ENCODE peak calls at places on chromosomes 2 and 18, in eight cellular contexts. L, H, D, Q, X, C, N and U are unnamed samples.

GRCh38 chr2:28036307-28036706 is 145.8 kb downstream of the BABAM2 start:
- DNase-seq in L (no peak), H (no peak), Q (no peak), D (no peak), N (no peak), C (no peak), X (no peak), U (no peak)

GRCh38 chr2:240996161-240996833 is 2.1 kb upstream of the SNED1 start:
- DNase-seq in X (no peak), Q (no peak), N (peak), H (no peak), C (peak), D (peak), L (no peak), U (peak)

GRCh38 chr2:157172866-157173578 is 84.5 kb upstream of the GALNT5 start:
- DNase-seq in H (peak), Q (no peak), C (no peak), X (no peak), L (no peak), N (no peak), D (no peak), U (no peak)

GRCh38 chr18:9753863-9754262 is 45.8 kb downstream of the RAB31 start:
- DNase-seq in D (no peak), N (no peak), C (no peak), L (no peak), H (peak), X (no peak), Q (no peak), U (no peak)

GRCh38 chr18:21980744-21981143 is 188.6 kb upstream of the GATA6 start:
- DNase-seq in L (peak), D (no peak), H (no peak), C (no peak), Q (peak), X (no peak), N (no peak), U (no peak)

GRCh38 chr2:222167762-222168161 is 131.0 kb downstream of the PAX3 start:
- DNase-seq in L (no peak), N (no peak), X (no peak), D (no peak), C (no peak), Q (no peak), H (no peak), U (no peak)

GRCh38 chr18:71336811-71337210 is 1048.0 kb downstream of the SOCS6 start:
- DNase-seq in D (no peak), X (no peak), C (no peak), H (no peak), N (no peak), L (no peak), Q (no peak), U (no peak)

GRCh38 chr2:55883339-55883738 is 40.2 kb downstream of the EFEMP1 start:
- DNase-seq in H (no peak), N (peak), D (peak), X (no peak), Q (no peak), L (no peak), C (no peak), U (no peak)

GRCh38 chr2:25280066-25280687 is 61.5 kb downstream of the DNMT3A start:
- DNase-seq in X (no peak), Q (no peak), L (no peak), C (no peak), D (no peak), N (no peak), H (no peak), U (no peak)

GRCh38 chr2:2842466-2842865 is 511.4 kb upstream of the MYT1L start:
- DNase-seq in X (peak), N (peak), L (no peak), Q (no peak), H (no peak), C (peak), D (no peak), U (no peak)

GRCh38 chr2:28268386-28268785 is 124.3 kb upstream of the FOSL2 start:
- DNase-seq in H (no peak), Q (no peak), L (no peak), N (no peak), C (no peak), D (no peak), X (no peak), U (no peak)

GRCh38 chr2:43092520-43093179 is 133.8 kb downstream of the ZFP36L2 start:
- DNase-seq in N (no peak), D (no peak), C (no peak), Q (no peak), L (no peak), X (no peak), H (no peak), U (no peak)

GRCh38 chr18:25132786-25133496 is 219.0 kb downstream of the ZNF521 start:
- DNase-seq in C (no peak), X (no peak), D (no peak), Q (no peak), H (no peak), N (no peak), L (no peak), U (no peak)

GRCh38 chr18:79380816-79381806 is 14.6 kb upstream of the NFATC1 start:
- DNase-seq in C (peak), Q (peak), L (peak), X (peak), H (peak), N (peak), D (peak), U (peak)

DNA sequence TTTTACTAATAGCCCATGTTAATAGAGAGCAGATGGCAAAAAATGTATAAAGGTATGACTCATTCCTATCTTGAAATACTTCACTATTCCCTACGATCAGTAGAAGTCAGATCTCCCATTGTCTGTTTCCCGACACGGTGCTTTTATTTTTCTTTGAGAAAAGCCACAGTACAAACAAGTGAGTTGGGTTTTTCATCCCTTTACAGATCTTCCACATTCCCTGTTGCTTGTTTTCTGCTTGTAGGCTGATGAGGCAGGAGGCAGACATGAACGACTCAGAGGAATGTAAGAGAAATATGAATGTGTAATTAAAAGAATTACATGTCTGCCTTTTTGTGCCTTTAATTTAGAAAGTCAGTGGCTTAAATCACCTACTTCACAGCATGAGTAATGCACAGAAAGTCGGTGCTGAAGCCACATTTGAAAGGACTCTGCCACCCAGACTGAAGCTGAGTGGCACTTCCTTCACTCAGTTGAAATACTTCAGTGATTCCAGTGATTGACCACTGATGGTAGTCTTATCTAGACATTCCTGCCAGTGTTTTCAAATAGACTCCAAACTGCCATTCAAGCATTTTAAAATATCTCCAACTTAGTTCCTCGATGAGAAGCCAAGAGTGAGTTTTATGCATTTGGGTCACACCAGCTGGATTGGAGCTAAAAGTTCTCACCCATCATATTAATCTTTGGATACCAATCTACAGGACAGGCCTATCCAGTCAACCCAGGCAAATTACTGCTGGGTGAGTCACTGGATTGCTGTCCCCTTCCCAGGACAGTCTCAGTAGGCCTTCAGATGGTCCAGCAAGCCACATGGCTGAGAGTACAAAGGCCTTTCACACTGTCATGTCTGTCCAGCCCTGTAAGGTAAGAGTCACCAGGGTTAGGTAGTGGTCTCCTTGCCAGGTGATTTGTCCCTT is 79.0 kb downstream of the COLEC12 start:
- DNase-seq in H (peak), L (no peak), C (no peak), N (no peak), D (no peak), X (no peak), Q (no peak), U (no peak)
- H3K4me3 ChIP-seq in H (no peak), L (no peak), C (no peak), N (no peak), D (no peak), X (no peak), Q (no peak), U (no peak)

GRCh38 chr2:84851876-84852275 is 29.0 kb downstream of the TRABD2A start:
- DNase-seq in C (no peak), N (no peak), H (no peak), D (no peak), L (no peak), Q (no peak), X (no peak), U (no peak)

GRCh38 chr2:84856785-84857184 is 24.1 kb downstream of the TRABD2A start:
- DNase-seq in D (no peak), Q (no peak), H (no peak), C (no peak), L (no peak), X (no peak), N (no peak), U (no peak)

GRCh38 chr2:84857566-84857965 is 23.3 kb downstream of the TRABD2A start:
- DNase-seq in Q (no peak), N (no peak), C (no peak), X (no peak), D (no peak), L (no peak), H (no peak), U (no peak)

GRCh38 chr2:84855730-84856129 is 25.2 kb downstream of the TRABD2A start:
- DNase-seq in C (no peak), N (no peak), Q (no peak), X (no peak), H (no peak), L (no peak), D (no peak), U (no peak)

GRCh38 chr2:84854835-84855234 is 26.0 kb downstream of the TRABD2A start:
- DNase-seq in H (no peak), D (no peak), X (no peak), C (no peak), Q (no peak), L (no peak), N (no peak), U (no peak)
- H3K4me3 ChIP-seq in H (no peak), D (no peak), X (no peak), C (no peak), Q (no peak), L (no peak), N (no peak), U (no peak)

GRCh38 chr2:8756230-8756629 is 74.4 kb downstream of the ID2 start:
- DNase-seq in C (no peak), Q (no peak), L (no peak), D (no peak), H (no peak), N (no peak), X (no peak), U (no peak)

GRCh38 chr2:8750221-8750620 is 68.4 kb downstream of the ID2 start:
- DNase-seq in C (no peak), L (no peak), H (peak), X (no peak), Q (no peak), N (no peak), D (no peak), U (no peak)

GRCh38 chr2:8753609-8754008 is 71.8 kb downstream of the ID2 start:
- DNase-seq in L (peak), X (no peak), C (no peak), D (no peak), Q (no peak), N (no peak), H (no peak), U (no peak)

GRCh38 chr2:8754056-8754790 is 72.4 kb downstream of the ID2 start:
- DNase-seq in N (no peak), D (no peak), L (no peak), X (no peak), H (peak), Q (no peak), C (no peak), U (no peak)

GRCh38 chr2:8752385-8752784 is 70.5 kb downstream of the ID2 start:
- DNase-seq in X (no peak), C (no peak), Q (no peak), D (no peak), N (no peak), L (no peak), H (no peak), U (no peak)
- H3K4me3 ChIP-seq in X (no peak), C (no peak), Q (no peak), D (no peak), N (no peak), L (no peak), H (no peak), U (no peak)

DNA sequence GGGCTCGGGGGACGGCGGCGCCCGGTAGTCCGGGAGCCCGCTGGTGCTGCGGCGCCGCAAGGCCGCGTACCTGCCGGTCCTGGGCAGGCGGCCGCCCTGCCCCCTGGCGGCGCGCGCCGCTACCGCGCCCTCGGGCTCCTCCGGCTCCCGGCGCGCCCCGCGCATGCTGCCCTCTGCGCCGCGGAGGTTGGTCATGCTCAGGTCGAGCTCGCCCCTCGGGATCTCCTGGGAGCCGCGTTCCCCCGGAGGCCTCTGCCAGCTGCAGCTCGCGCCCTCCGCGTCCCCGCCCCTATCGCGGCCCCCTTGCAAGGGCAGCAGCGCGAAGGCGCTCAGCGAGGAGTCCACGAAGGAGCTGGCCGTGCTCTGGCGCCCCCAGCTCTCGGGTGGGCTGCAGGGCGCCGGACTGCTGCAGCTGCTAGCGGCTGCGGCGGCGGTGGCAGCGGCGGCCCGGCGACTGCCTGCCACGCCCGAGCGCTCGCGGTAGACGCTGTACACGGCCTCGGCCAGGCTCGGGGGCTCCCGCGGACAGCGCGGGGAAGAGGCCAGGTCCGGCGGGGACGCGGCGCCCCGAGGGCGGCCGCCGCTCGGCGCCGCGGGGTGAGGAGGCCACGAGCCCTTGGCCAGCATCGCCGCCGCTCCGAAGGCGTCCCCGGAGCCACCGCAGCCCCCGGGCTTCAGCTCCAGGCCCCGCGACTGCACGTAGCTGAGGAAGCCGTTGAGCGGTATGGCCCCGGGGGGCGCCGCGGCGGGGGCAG is 4.5 kb downstream of the TMEM200C start:
- DNase-seq in N (peak), C (peak), X (peak), H (no peak), Q (peak), D (peak), L (peak), U (peak)
- H3K4me3 ChIP-seq in N (no peak), C (peak), X (peak), H (peak), Q (peak), D (peak), L (peak), U (peak)

DNA sequence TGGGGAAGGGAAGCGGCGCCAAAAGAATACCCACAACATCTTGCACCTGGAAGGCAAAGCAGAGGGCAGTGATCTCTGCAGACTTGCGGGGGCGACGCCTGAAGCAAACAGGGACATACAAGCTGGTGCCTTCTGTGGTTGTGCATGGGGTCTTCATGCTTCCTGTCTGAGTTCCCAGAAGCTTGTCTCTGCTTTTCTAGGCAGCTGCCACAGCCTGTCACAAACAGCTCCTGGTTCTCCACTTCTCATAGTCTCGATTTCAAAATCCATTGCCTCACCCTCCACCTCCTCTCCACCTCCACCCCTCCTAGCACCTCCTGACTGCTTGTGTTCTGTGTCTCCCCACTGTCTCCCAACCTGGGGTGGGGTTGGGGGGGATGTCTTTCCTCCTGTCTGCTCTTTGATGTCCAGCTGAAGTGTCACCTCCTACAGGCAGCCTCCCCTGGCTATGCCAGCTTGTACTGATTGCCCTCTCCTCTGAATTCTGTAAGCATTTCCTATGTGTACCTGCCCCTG is 1.7 kb upstream of the PROC start:
- DNase-seq in Q (no peak), D (no peak), C (no peak), X (no peak), L (no peak), N (no peak), H (no peak), U (no peak)
- H3K4me3 ChIP-seq in Q (no peak), D (peak), C (peak), X (peak), L (peak), N (no peak), H (no peak), U (peak)